ENCODE peak calls at places on chromosomes 6 and 20, in four cellular contexts. J, Y, N and W are unnamed samples.

GRCh38 chr6:30722280-30723112 is 2.3 kb downstream of the TUBB start:
- DNase-seq in Y (peak), J (peak), N (peak), W (peak)

GRCh38 chr20:49586967-49587587 is 19.1 kb upstream of the PTGIS start:
- DNase-seq in J (no peak), N (no peak), Y (no peak), W (no peak)

GRCh38 chr6:12801141-12801540 is 84.6 kb downstream of the PHACTR1 start:
- DNase-seq in Y (no peak), J (no peak), N (no peak), W (no peak)

GRCh38 chr6:116144590-116144989 is 18.7 kb upstream of the COL10A1 start:
- DNase-seq in J (peak), N (no peak), Y (no peak), W (peak)

GRCh38 chr20:18738055-18738454 is 75.5 kb upstream of the SCP2D1 start:
- DNase-seq in J (no peak), N (no peak), Y (peak), W (no peak)

GRCh38 chr6:37222125-37222967 is 35.2 kb upstream of the TBC1D22B start:
- DNase-seq in N (peak), J (peak), Y (peak), W (peak)

GRCh38 chr20:23655551-23656211 is 17.9 kb upstream of the CST3 start:
- DNase-seq in J (no peak), N (no peak), Y (peak), W (no peak)

GRCh38 chr6:131995924-131996323 is 44.8 kb upstream of the CCN2 start:
- DNase-seq in N (no peak), Y (no peak), J (peak), W (peak)

GRCh38 chr6:139427199-139427598 is 52.8 kb upstream of the CITED2 start:
- DNase-seq in Y (no peak), J (no peak), N (no peak), W (no peak)

GRCh38 chr6:126923807-126924206 is 194.7 kb upstream of the RSPO3 start:
- DNase-seq in N (no peak), Y (no peak), J (no peak), W (no peak)

GRCh38 chr6:115945306-115945705 is 115.4 kb downstream of the FRK start:
- DNase-seq in N (no peak), Y (no peak), J (peak), W (peak)